ENCODE peak calls at places on chromosomes 7 and 10, in six cellular contexts. E is left ventricle myocardium inferior, N is suprapubic skin, Y is heart right ventricle, T is small intestine, W is transverse colon. U is an unnamed sample.

GRCh38 chr7:35605760-35606159 is 89.2 kb downstream of the HERPUD2 start:
- DNase-seq in E (no peak), N (no peak), Y (no peak), T (no peak), W (no peak), U (peak; percentile 17)

GRCh38 chr7:138886501-138886917 is 88.5 kb upstream of the ATP6V0A4 start:
- DNase-seq in E (no peak), N (no peak), Y (peak; percentile 50), T (peak; percentile 76), W (no peak), U (no peak)

GRCh38 chr7:155267436-155267835 is 30.2 kb upstream of the INSIG1 start:
- DNase-seq in E (no peak), N (no peak), Y (no peak), T (no peak), W (no peak), U (no peak)

GRCh38 chr7:142897691-142898090 is 12.1 kb upstream of the TRPV6 start:
- DNase-seq in E (no peak), N (peak; percentile 76), Y (no peak), T (no peak), W (no peak), U (no peak)

GRCh38 chr7:139242741-139243281 is 11.8 kb downstream of the UBN2 start:
- DNase-seq in E (no peak), N (no peak), Y (no peak), T (no peak), W (no peak), U (no peak)

GRCh38 chr7:117479480-117480224 is at the start of gene CFTR:
- DNase-seq in E (peak; percentile 15), N (peak; percentile 77), Y (peak; percentile 2), T (peak; percentile 57), W (peak; percentile 62), U (no peak)

GRCh38 chr7:41391818-41392217 is 311.1 kb downstream of the INHBA start:
- DNase-seq in E (no peak), N (no peak), Y (no peak), T (no peak), W (no peak), U (no peak)

GRCh38 chr10:24722131-24722675 is 1.5 kb downstream of the ARHGAP21 start:
- DNase-seq in E (no peak), N (no peak), Y (no peak), T (peak; percentile 25), W (no peak), U (no peak)

GRCh38 chr7:44891372-44891771 is 6.0 kb upstream of the PURB start:
- DNase-seq in E (no peak), N (no peak), Y (no peak), T (no peak), W (no peak), U (no peak)

GRCh38 chr10:20714979-20715378 is 182.1 kb downstream of the NEBL start:
- DNase-seq in E (no peak), N (no peak), Y (no peak), T (no peak), W (no peak), U (no peak)

GRCh38 chr7:20407585-20408466 is 77.1 kb downstream of the ITGB8 start:
- DNase-seq in E (peak; percentile 80), N (no peak), Y (peak; percentile 55), T (peak; percentile 66), W (no peak), U (peak; percentile 22)

GRCh38 chr10:109851595-109851994 is 71.7 kb downstream of the XPNPEP1 start:
- DNase-seq in E (no peak), N (no peak), Y (no peak), T (no peak), W (no peak), U (no peak)

GRCh38 chr7:120583835-120584586 is 273.9 kb downstream of the TSPAN12 start:
- DNase-seq in E (no peak), N (no peak), Y (no peak), T (no peak), W (no peak), U (peak; percentile 33)

GRCh38 chr10:1377756-1378397 is 321.7 kb downstream of the WDR37 start:
- DNase-seq in E (no peak), N (peak; percentile 37), Y (no peak), T (no peak), W (no peak), U (no peak)

GRCh38 chr10:73577788-73578187 is 13.4 kb downstream of the USP54 start:
- DNase-seq in E (peak; percentile 59), N (no peak), Y (peak; percentile 80), T (peak; percentile 50), W (peak; percentile 63), U (no peak)

GRCh38 chr7:27143950-27144798 is 693 bp upstream of the HOXA5 start:
- DNase-seq in E (no peak), N (peak; percentile 77), Y (no peak), T (no peak), W (peak; percentile 53), U (no peak)

GRCh38 chr10:51459476-51459875 is 239.9 kb downstream of the CSTF2T start:
- DNase-seq in E (no peak), N (no peak), Y (no peak), T (no peak), W (no peak), U (no peak)

GRCh38 chr10:12387561-12388210 is 38.3 kb downstream of the CAMK1D start:
- DNase-seq in E (no peak), N (peak; percentile 60), Y (no peak), T (no peak), W (no peak), U (no peak)

GRCh38 chr7:875051-875450 is 1.3 kb upstream of the GET4 start:
- DNase-seq in E (no peak), N (no peak), Y (no peak), T (no peak), W (no peak), U (no peak)

GRCh38 chr7:141430426-141431142 is 120.6 kb upstream of the AGK start:
- DNase-seq in E (no peak), N (no peak), Y (no peak), T (no peak), W (no peak), U (no peak)

GRCh38 chr10:128596906-128597305 is 470.7 kb upstream of the MKI67 start:
- DNase-seq in E (no peak), N (no peak), Y (no peak), T (no peak), W (peak; percentile 53), U (no peak)

GRCh38 chr7:98420966-98421612 is 20.2 kb upstream of the BAIAP2L1 start:
- DNase-seq in E (peak; percentile 22), N (no peak), Y (no peak), T (peak; percentile 82), W (peak; percentile 85), U (no peak)

GRCh38 chr10:49781247-49781646 is 19.1 kb upstream of the OGDHL start:
- DNase-seq in E (no peak), N (no peak), Y (no peak), T (no peak), W (no peak), U (no peak)

GRCh38 chr7:139618482-139619366 is 95.2 kb downstream of the CLEC2L start:
- DNase-seq in E (no peak), N (no peak), Y (peak; percentile 39), T (peak; percentile 27), W (peak; percentile 35), U (no peak)

GRCh38 chr7:97298561-97298960 is 181.1 kb downstream of the SDHAF3 start:
- DNase-seq in E (no peak), N (no peak), Y (no peak), T (no peak), W (no peak), U (no peak)

GRCh38 chr10:101997803-101998202 is 58.2 kb downstream of the ARMH3 start:
- DNase-seq in E (no peak), N (no peak), Y (no peak), T (no peak), W (no peak), U (no peak)

GRCh38 chr10:133213641-133214467 is 16.2 kb upstream of the UTF1 start:
- DNase-seq in E (no peak), N (no peak), Y (no peak), T (no peak), W (no peak), U (no peak)

GRCh38 chr10:77156406-77156879 is 481.2 kb downstream of the KCNMA1 start:
- DNase-seq in E (no peak), N (no peak), Y (no peak), T (peak; percentile 28), W (peak; percentile 47), U (peak; percentile 88)

GRCh38 chr7:123537026-123537642 is 2.7 kb upstream of the IQUB start:
- DNase-seq in E (no peak), N (no peak), Y (no peak), T (peak; percentile 35), W (no peak), U (no peak)

GRCh38 chr7:101133621-101134398 is 6.9 kb downstream of the SERPINE1 start:
- DNase-seq in E (no peak), N (no peak), Y (no peak), T (no peak), W (no peak), U (no peak)
- H3K36me3 ChIP-seq in E (no peaks in the 10 kb centered on the region), N (peaks cover 7% of the 10 kb centered on the region), Y (peaks cover 49% of the 10 kb centered on the region), T (no peaks in the 10 kb centered on the region), W (no peaks in the 10 kb centered on the region), U (peaks cover 33% of the 10 kb centered on the region)

GRCh38 chr10:119149157-119149556 is 16.4 kb downstream of the SFXN4 start:
- DNase-seq in E (no peak), N (no peak), Y (no peak), T (peak; percentile 19), W (no peak), U (no peak)
- H3K36me3 ChIP-seq in E (peaks cover 91% of the 10 kb centered on the region), N (peaks cover 78% of the 10 kb centered on the region), Y (peaks cover 84% of the 10 kb centered on the region), T (peaks cover 7% of the 10 kb centered on the region), W (peaks cover 43% of the 10 kb centered on the region), U (peaks cover 6% of the 10 kb centered on the region)

DNA sequence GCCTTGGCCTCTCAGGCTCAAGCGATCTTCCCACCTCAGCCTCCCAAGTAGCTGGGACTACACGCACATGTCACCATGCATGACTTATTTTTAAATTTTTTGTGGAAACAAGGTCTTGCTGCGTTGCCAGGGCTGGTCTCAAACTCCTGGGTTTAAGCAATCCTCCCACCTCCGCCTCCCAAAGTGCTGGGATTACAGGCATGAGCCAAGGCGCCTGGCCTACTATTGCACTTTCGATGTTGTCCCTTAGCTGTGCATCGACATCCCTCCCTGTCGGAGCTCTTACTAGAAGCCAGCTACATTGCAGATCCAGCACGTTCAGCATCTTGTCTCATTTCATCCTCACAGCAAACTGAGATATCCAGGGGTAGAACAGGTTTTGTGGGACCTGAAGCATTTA is 205.5 kb upstream of the TCF7L2 start:
- DNase-seq in E (no peak), N (no peak), Y (no peak), T (peak; percentile 46), W (peak; percentile 24), U (no peak)
- H3K36me3 ChIP-seq in E (no peaks in the 10 kb centered on the region), N (no peaks in the 10 kb centered on the region), Y (no peaks in the 10 kb centered on the region), T (no peaks in the 10 kb centered on the region), W (no peaks in the 10 kb centered on the region), U (no peaks in the 10 kb centered on the region)

GRCh38 chr7:22989646-22990587 is 24.0 kb downstream of the HYCC1 start:
- DNase-seq in E (no peak), N (no peak), Y (no peak), T (no peak), W (no peak), U (no peak)

GRCh38 chr7:22996470-22996869 is 17.5 kb downstream of the HYCC1 start:
- DNase-seq in E (no peak), N (no peak), Y (no peak), T (no peak), W (no peak), U (no peak)

GRCh38 chr7:22990588-22990949 is 23.4 kb downstream of the HYCC1 start:
- DNase-seq in E (no peak), N (no peak), Y (no peak), T (no peak), W (no peak), U (no peak)

GRCh38 chr7:22995011-22995410 is 18.9 kb downstream of the HYCC1 start:
- DNase-seq in E (no peak), N (no peak), Y (no peak), T (no peak), W (no peak), U (no peak)

GRCh38 chr7:22992874-22993840 is 20.8 kb downstream of the HYCC1 start:
- DNase-seq in E (no peak), N (no peak), Y (no peak), T (no peak), W (no peak), U (no peak)
- H3K36me3 ChIP-seq in E (no peaks in the 10 kb centered on the region), N (no peaks in the 10 kb centered on the region), Y (peaks cover 7% of the 10 kb centered on the region), T (no peaks in the 10 kb centered on the region), W (no peaks in the 10 kb centered on the region), U (no peaks in the 10 kb centered on the region)

U was measured in BJ.